ENCODE peak calls at places on chromosomes 5 and 9, in eight cellular contexts. B, U, N, W, I, G, Q and M are unnamed samples.
A peak's percentile ranks its signal among the peaks of the same experiment; 100 is the strongest.

GRCh38 chr9:80690340-80690939 is 998.9 kb downstream of the TLE1 start:
- DNase-seq in Q (no peak), B (no peak), U (no peak), W (no peak), N (no peak), I (no peak), G (no peak), M (no peak)

GRCh38 chr9:137019891-137020683 is 8.0 kb downstream of the ABCA2 start:
- DNase-seq in B (no peak), G (no peak), I (no peak), U (no peak), W (no peak), Q (no peak), N (no peak), M (no peak)

GRCh38 chr5:144467795-144468194 is 297.1 kb downstream of the KCTD16 start:
- DNase-seq in I (no peak), B (peak; percentile 60), N (no peak), G (no peak), W (no peak), U (peak; percentile 18), Q (peak; percentile 23), M (peak; percentile 22)

GRCh38 chr5:35753500-35753899 is 103.2 kb upstream of the IL7R start:
- DNase-seq in G (no peak), I (no peak), U (no peak), Q (no peak), N (no peak), W (no peak), B (no peak), M (no peak)

GRCh38 chr5:82419559-82420332 is 141.6 kb upstream of the RPS23 start:
- DNase-seq in I (no peak), U (no peak), Q (no peak), N (no peak), B (no peak), G (no peak), W (no peak), M (no peak)

GRCh38 chr9:131419029-131419614 is 25.2 kb downstream of the PRRC2B start:
- DNase-seq in Q (no peak), G (no peak), W (no peak), I (no peak), N (no peak), U (no peak), B (no peak), M (no peak)

GRCh38 chr5:64767959-64768357 is 533 bp downstream of the SREK1IP1 start:
- DNase-seq in N (no peak), U (no peak), W (no peak), Q (no peak), G (no peak), I (no peak), B (no peak), M (no peak)

GRCh38 chr5:10509593-10509992 is 54.3 kb upstream of the ANKRD33B start:
- DNase-seq in Q (no peak), G (no peak), U (no peak), N (no peak), B (no peak), I (no peak), W (no peak), M (no peak)

GRCh38 chr5:56516441-56516840 is 283.3 kb upstream of the ANKRD55 start:
- DNase-seq in I (no peak), B (no peak), G (no peak), W (no peak), Q (no peak), N (no peak), U (no peak), M (no peak)

GRCh38 chr9:129374231-129374630 is 196.2 kb upstream of the IER5L start:
- DNase-seq in U (no peak), Q (no peak), G (no peak), B (no peak), N (peak; percentile 59), I (no peak), W (no peak), M (no peak)

GRCh38 chr5:61055434-61056006 is 106.7 kb downstream of the SMIM15 start:
- DNase-seq in W (peak; percentile 5), N (no peak), G (no peak), B (peak; percentile 43), I (no peak), Q (peak; percentile 43), U (peak; percentile 29), M (no peak)

GRCh38 chr5:145903862-145904261 is 31.0 kb upstream of the GRXCR2 start:
- DNase-seq in I (no peak), G (no peak), U (no peak), Q (no peak), W (no peak), N (no peak), B (no peak), M (no peak)

GRCh38 chr5:59793000-59793399 is 100.5 kb downstream of the PDE4D start:
- DNase-seq in Q (peak; percentile 91), W (no peak), U (no peak), B (no peak), G (peak; percentile 52), N (no peak), I (no peak), M (peak; percentile 92)

GRCh38 chr5:14197056-14197455 is 53.9 kb downstream of the TRIO start:
- DNase-seq in N (no peak), G (no peak), Q (no peak), B (no peak), I (no peak), U (no peak), W (no peak), M (no peak)

GRCh38 chr5:132372542-132372941 is 3.0 kb downstream of the SLC22A5 start:
- DNase-seq in U (no peak), I (no peak), Q (no peak), G (no peak), B (no peak), W (no peak), N (no peak), M (no peak)

GRCh38 chr5:87151547-87151946 is 116.1 kb upstream of the RASA1 start:
- DNase-seq in G (no peak), I (no peak), W (no peak), U (no peak), Q (peak; percentile 49), N (no peak), B (no peak), M (peak; percentile 88)

GRCh38 chr5:68193481-68194036 is 22.0 kb upstream of the PIK3R1 start:
- DNase-seq in U (no peak), B (no peak), Q (peak; percentile 19), G (no peak), N (no peak), I (no peak), W (no peak), M (peak; percentile 87)

GRCh38 chr5:14204011-14204670 is 61.0 kb downstream of the TRIO start:
- DNase-seq in N (no peak), Q (no peak), I (no peak), B (no peak), U (no peak), W (no peak), G (no peak), M (no peak)

GRCh38 chr5:55868846-55869245 is 17.7 kb downstream of the IL31RA start:
- DNase-seq in W (no peak), Q (peak; percentile 97), N (no peak), B (no peak), G (peak; percentile 40), I (no peak), U (no peak), M (peak; percentile 99)

GRCh38 chr5:178284095-178284675 is 51.6 kb upstream of the PHYKPL start:
- DNase-seq in Q (no peak), W (no peak), B (no peak), I (no peak), U (peak; percentile 3), N (no peak), G (no peak), M (peak; percentile 13)

GRCh38 chr9:133703571-133704399 is 34.4 kb downstream of the SARDH start:
- DNase-seq in B (no peak), Q (no peak), N (peak; percentile 66), U (peak; percentile 48), G (peak; percentile 16), I (no peak), W (no peak), M (no peak)

GRCh38 chr9:111726949-111727348 is 65.5 kb downstream of the GNG10 start:
- DNase-seq in I (no peak), Q (no peak), N (no peak), G (no peak), U (no peak), B (no peak), W (no peak), M (no peak)

GRCh38 chr5:73183491-73183891 is 10.5 kb downstream of the TMEM174 start:
- DNase-seq in B (peak; percentile 12), Q (no peak), I (no peak), U (peak; percentile 58), N (no peak), W (no peak), G (no peak), M (no peak)

GRCh38 chr9:101394687-101395086 is 3.7 kb downstream of the MRPL50 start:
- DNase-seq in B (no peak), N (no peak), Q (no peak), W (no peak), I (no peak), G (no peak), U (no peak), M (no peak)

GRCh38 chr5:141668601-141669265 is 13.3 kb downstream of the ARAP3 start:
- DNase-seq in Q (no peak), G (no peak), N (no peak), I (no peak), B (no peak), W (no peak), U (no peak), M (no peak)

GRCh38 chr5:87069974-87070608 is 197.6 kb upstream of the RASA1 start:
- DNase-seq in W (no peak), U (no peak), G (peak; percentile 28), B (peak; percentile 22), Q (peak; percentile 55), N (no peak), I (no peak), M (peak; percentile 16)

GRCh38 chr9:131517761-131518190 is 13.3 kb downstream of the UCK1 start:
- DNase-seq in G (peak; percentile 59), Q (no peak), W (no peak), N (no peak), I (no peak), B (no peak), U (no peak), M (no peak)

GRCh38 chr5:34519489-34520220 is 136.5 kb upstream of the RAI14 start:
- DNase-seq in N (no peak), Q (no peak), I (no peak), B (no peak), U (no peak), W (no peak), G (no peak), M (peak; percentile 72)

GRCh38 chr5:179699640-179700298 is 1.0 kb downstream of the CANX start:
- DNase-seq in B (peak; percentile 24), I (no peak), W (peak; percentile 21), Q (peak; percentile 55), G (no peak), U (no peak), N (no peak), M (no peak)

GRCh38 chr5:161027763-161028162 is 175.8 kb upstream of the ATP10B start:
- DNase-seq in B (no peak), Q (no peak), I (no peak), W (no peak), G (no peak), U (peak; percentile 8), N (no peak), M (no peak)

GRCh38 chr5:154593091-154593490 is 115.1 kb upstream of the HAND1 start:
- DNase-seq in B (no peak), I (no peak), U (no peak), N (no peak), Q (no peak), W (no peak), G (no peak), M (peak; percentile 13)

GRCh38 chr5:139759219-139759721 is 36.3 kb upstream of the PSD2 start:
- DNase-seq in G (no peak), I (peak; percentile 65), N (no peak), U (no peak), W (no peak), B (no peak), Q (no peak), M (no peak)

GRCh38 chr5:55982957-55983381 is 11.8 kb downstream of the IL6ST start:
- DNase-seq in U (peak; percentile 21), W (peak; percentile 28), N (no peak), I (no peak), Q (no peak), B (peak; percentile 60), G (no peak), M (no peak)

GRCh38 chr9:123679330-123679987 is 250.5 kb downstream of the DENND1A start:
- DNase-seq in G (no peak), B (peak; percentile 11), Q (no peak), N (no peak), U (peak; percentile 4), I (no peak), W (no peak), M (no peak)